ENCODE peak calls at places on chromosomes 11 and 22, in nine cellular contexts. O is right lobe of liver; X is tibial artery; D is left ventricle myocardium inferior; M is heart left ventricle; Q is stomach; R is CD8-positive, alpha-beta memory T cell; U is psoas muscle; N is MM.1S. L is an unnamed sample. For H3K27me3 and H3K4me1, the result is how much of the 10 kb centered on the place peaks cover.

GRCh38 chr11:121023848-121024751 is at the start of gene TBCEL:
- DNase-seq in X (peak), O (peak), U (peak), M (peak), R (peak), N (peak), D (peak), Q (peak), L (peak)

GRCh38 chr11:115301029-115301428 is 203.2 kb downstream of the CADM1 start:
- DNase-seq in U (no peak), Q (no peak), N (no peak), O (no peak), D (no peak), R (no peak), M (no peak), X (no peak), L (no peak)

GRCh38 chr22:46036558-46037408 is 59.8 kb upstream of the WNT7B start:
- DNase-seq in X (peak), M (no peak), O (no peak), D (no peak), U (no peak), N (peak), R (peak), Q (peak), L (no peak)

GRCh38 chr11:86674965-86675364 is 2.5 kb upstream of the ME3 start:
- DNase-seq in Q (no peak), U (no peak), R (no peak), D (no peak), N (no peak), M (no peak), O (no peak), X (no peak), L (no peak)

GRCh38 chr22:27795053-27795452 is 6.5 kb downstream of the MN1 start:
- DNase-seq in U (no peak), R (no peak), M (no peak), Q (no peak), D (no peak), X (no peak), N (no peak), O (no peak), L (no peak)

GRCh38 chr11:113974741-113975470 is at the start of gene HTR3A:
- DNase-seq in N (no peak), X (no peak), D (peak), M (peak), U (peak), Q (peak), O (no peak), R (no peak), L (peak)

GRCh38 chr22:50595189-50595588 is 5.4 kb upstream of the MAPK8IP2 start:
- DNase-seq in N (no peak), U (no peak), R (no peak), Q (no peak), O (no peak), M (no peak), X (no peak), D (no peak), L (no peak)

GRCh38 chr11:22169833-22170232 is 23.1 kb upstream of the ANO5 start:
- DNase-seq in X (no peak), M (no peak), R (no peak), D (no peak), N (peak), U (no peak), O (no peak), Q (no peak), L (no peak)

GRCh38 chr11:26741036-26741435 is 19.2 kb upstream of the SLC5A12 start:
- DNase-seq in R (no peak), N (no peak), U (no peak), O (no peak), M (no peak), Q (no peak), D (no peak), X (no peak), L (no peak)

GRCh38 chr22:25417792-25418191 is 146.7 kb upstream of the GRK3 start:
- DNase-seq in U (no peak), R (no peak), N (no peak), Q (no peak), O (no peak), M (no peak), D (no peak), X (no peak), L (no peak)
- H3K27me3 ChIP-seq in U (under half), R (under half), N (under half), Q (under half), O (under half), M (under half), D (under half), X (under half), L (under half)

GRCh38 chr22:36323855-36324331 is 63.9 kb downstream of the MYH9 start:
- DNase-seq in M (peak), N (no peak), R (no peak), O (no peak), Q (no peak), D (peak), U (no peak), X (peak), L (no peak)
- H3K4me1 ChIP-seq in M (under half), N (under half), R (under half), O (under half), Q (half or more), D (half or more), U (half or more), X (half or more), L (under half)

GRCh38 chr11:102143867-102144266 is 33.6 kb downstream of the YAP1 start:
- DNase-seq in M (no peak), Q (no peak), X (no peak), R (no peak), N (no peak), O (no peak), U (no peak), D (no peak), L (no peak)
- H3K27ac ChIP-seq in M (peak), Q (no peak), X (peak), R (no peak), N (no peak), O (no peak), U (peak), D (peak), L (no peak)

DNA sequence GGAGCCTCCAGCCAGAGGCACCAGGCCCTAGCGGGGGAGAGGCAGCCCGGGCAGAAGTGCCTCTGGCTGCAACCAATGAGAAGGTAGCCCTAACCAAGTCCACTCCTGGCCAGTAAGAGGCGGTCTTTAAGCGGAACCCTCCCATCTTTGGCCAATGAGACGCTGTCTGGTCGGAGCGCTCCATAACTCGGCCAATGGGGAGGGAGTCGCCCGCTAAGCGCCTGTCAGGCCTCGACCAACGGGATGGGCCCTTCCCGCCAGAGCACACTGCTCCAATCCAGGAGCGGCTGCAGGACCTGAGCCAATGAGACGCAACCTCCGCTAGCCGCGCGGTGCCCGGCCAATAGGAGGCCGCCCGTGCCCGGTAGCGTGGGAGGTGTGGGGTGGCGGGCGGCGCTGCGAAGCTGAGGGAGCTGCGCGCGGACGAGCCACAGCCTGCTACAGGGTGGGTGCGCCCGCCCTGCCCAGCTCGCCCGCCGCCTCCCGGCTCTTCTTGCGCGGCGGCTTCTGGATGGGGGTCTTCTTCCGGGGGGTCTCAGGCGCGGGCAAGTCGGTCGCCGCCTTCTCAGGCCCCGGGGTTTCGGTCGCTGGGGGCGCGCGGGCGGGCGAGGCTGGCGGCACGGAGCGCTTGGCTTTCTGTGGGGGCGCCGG is 12.6 kb downstream of the SCARF2 start:
- DNase-seq in R (no peak), O (no peak), M (peak), X (no peak), Q (no peak), U (peak), D (peak), N (no peak), L (no peak)
- H3K27me3 ChIP-seq in R (under half), O (under half), M (under half), X (under half), Q (under half), U (under half), D (under half), N (under half), L (under half)

GRCh38 chr11:9708544-9708943 is 44.7 kb downstream of the SWAP70 start:
- DNase-seq in R (no peak), N (no peak), D (no peak), O (no peak), X (no peak), U (no peak), Q (no peak), M (no peak), L (no peak)
- H3K4me1 ChIP-seq in R (under half), N (under half), D (half or more), O (under half), X (under half), U (under half), Q (under half), M (under half), L (under half)

GRCh38 chr22:37401401-37401859 is 25.8 kb downstream of the ELFN2 start:
- DNase-seq in X (no peak), M (peak), Q (no peak), O (no peak), N (no peak), D (peak), R (no peak), U (no peak), L (no peak)

GRCh38 chr22:37401861-37402506 is 25.3 kb downstream of the ELFN2 start:
- DNase-seq in U (no peak), N (no peak), R (no peak), M (no peak), X (no peak), D (no peak), Q (no peak), O (peak), L (no peak)

GRCh38 chr22:37404126-37404525 is 23.2 kb downstream of the ELFN2 start:
- DNase-seq in R (no peak), O (no peak), Q (no peak), X (no peak), D (no peak), U (no peak), N (no peak), M (no peak), L (no peak)

GRCh38 chr22:37400719-37401118 is 26.6 kb downstream of the ELFN2 start:
- DNase-seq in D (no peak), Q (no peak), O (no peak), X (no peak), R (no peak), U (no peak), N (no peak), M (no peak), L (no peak)

GRCh38 chr22:37403267-37403960 is 23.9 kb downstream of the ELFN2 start:
- DNase-seq in N (no peak), M (no peak), D (no peak), Q (no peak), O (no peak), X (no peak), R (no peak), U (no peak), L (no peak)
- H3K27ac ChIP-seq in N (no peak), M (no peak), D (no peak), Q (no peak), O (no peak), X (no peak), R (no peak), U (no peak), L (no peak)

DNA sequence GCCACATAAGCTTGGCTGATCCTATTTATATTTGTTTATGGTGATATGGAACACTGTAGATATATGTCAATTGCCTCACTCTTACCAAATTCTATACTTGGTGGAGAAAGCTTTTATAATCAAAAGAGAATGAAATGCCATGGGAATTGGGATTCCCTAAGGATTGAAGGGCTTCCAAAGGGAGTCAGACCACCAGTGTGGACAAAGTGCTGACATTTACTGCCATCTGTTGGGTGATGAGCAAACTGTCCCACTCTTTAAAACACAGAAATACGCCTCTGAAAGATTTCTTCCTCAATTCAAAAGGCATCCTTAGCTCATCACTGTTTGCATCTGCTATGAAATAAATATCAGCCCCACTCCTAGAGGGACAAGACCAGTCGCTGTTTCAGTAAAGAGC is 7.1 kb downstream of the SLC1A2 start:
- DNase-seq in U (no peak), Q (no peak), X (no peak), N (no peak), R (no peak), D (no peak), M (no peak), O (no peak), L (no peak)
- H3K27me3 ChIP-seq in U (under half), Q (under half), X (under half), N (under half), R (under half), D (half or more), M (under half), O (under half), L (under half)

GRCh38 chr11:47514825-47515647 is 37.9 kb downstream of the CELF1 start:
- DNase-seq in D (no peak), O (no peak), R (no peak), M (peak), Q (no peak), N (no peak), U (no peak), X (no peak), L (no peak)
- H3K4me1 ChIP-seq in D (half or more), O (under half), R (half or more), M (under half), Q (half or more), N (under half), U (half or more), X (half or more), L (under half)

DNA sequence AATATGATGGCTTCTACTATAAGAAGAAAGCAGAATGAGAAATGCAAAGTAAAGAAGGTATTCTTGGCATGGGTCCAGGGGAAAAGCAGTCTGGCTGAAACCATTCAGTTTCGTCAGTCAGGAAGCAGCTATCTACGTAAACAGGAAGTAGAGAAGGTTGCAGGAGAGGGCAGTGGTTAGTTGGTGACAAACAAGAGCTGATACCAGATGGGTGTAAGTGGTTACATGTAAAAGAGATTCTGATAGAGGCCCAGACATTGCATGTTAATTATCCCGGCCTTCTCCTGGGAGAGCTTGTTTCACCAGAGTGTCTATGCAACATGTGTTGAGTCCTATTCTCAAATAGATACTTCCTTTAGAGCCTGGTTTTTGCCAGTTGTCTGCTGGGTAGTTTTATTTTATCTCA is 58.4 kb upstream of the PSMA1 start:
- DNase-seq in O (no peak), N (peak), D (no peak), R (peak), Q (peak), U (no peak), M (peak), X (no peak), L (no peak)
- H3K27ac ChIP-seq in O (peak), N (peak), D (peak), R (peak), Q (no peak), U (no peak), M (no peak), X (no peak), L (no peak)

DNA sequence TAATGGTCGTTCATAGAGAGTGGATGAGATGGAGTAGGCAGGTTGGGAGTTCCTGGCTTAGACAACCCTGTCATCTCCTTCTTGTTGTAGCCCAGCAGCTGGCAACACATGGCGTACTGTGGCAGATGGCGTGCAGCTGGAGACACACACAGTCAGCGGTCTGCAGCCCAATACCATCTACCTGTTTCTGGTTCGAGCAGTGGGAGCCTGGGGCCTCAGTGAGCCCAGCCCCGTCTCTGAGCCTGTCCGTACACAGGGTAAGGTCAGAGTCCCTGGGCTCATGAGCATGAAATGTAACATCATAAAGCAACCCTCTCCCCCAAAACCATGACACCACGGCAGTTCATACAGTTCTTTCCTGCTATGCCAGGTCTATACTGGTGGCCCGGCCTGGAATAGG is 8.7 kb downstream of the ROBO3 start:
- DNase-seq in M (no peak), R (no peak), D (no peak), U (no peak), Q (no peak), O (no peak), X (peak), N (no peak), L (no peak)
- H3K27me3 ChIP-seq in M (under half), R (under half), D (half or more), U (under half), Q (under half), O (under half), X (under half), N (half or more), L (under half)

L was measured in iPS DF 6.9.